ENCODE peak calls at places on chromosomes 13 and 19, in four cellular contexts. Q is activated CD4-positive, alpha-beta T cell treated with anti-CD3 and anti-CD28 coated beads, Interleukin-2, amount 50 U/mL, for 4 hours; D is neuronal stem cell; I is retinal pigment epithelial cell. T is an unnamed sample.

GRCh38 chr19:3304871-3305423 is 61.4 kb upstream of the NFIC start:
- DNase-seq in D (peak), Q (peak), I (no peak), T (peak)

GRCh38 chr19:44648536-44649370 is 5.0 kb downstream of the PVR start:
- DNase-seq in D (no peak), Q (no peak), I (no peak), T (no peak)

GRCh38 chr19:39765091-39766076 is 13.3 kb upstream of the LEUTX start:
- DNase-seq in D (peak), Q (peak), I (peak), T (peak)

GRCh38 chr13:21148557-21149258 is 27.6 kb downstream of the SKA3 start:
- DNase-seq in I (no peak), Q (no peak), D (no peak), T (no peak)

GRCh38 chr13:45276887-45277286 is 64.1 kb downstream of the TPT1 start:
- DNase-seq in I (no peak), D (no peak), Q (no peak), T (no peak)

GRCh38 chr19:15256708-15257331 is 24.6 kb upstream of the EPHX3 start:
- DNase-seq in Q (no peak), I (no peak), D (no peak), T (no peak)

GRCh38 chr19:50258918-50259372 is 55.5 kb downstream of the MYH14 start:
- DNase-seq in I (no peak), Q (no peak), D (no peak), T (no peak)

GRCh38 chr19:45852941-45853340 is 10.0 kb downstream of the SYMPK start:
- DNase-seq in D (no peak), I (no peak), Q (no peak), T (no peak)

GRCh38 chr19:18419699-18420460 is 682 bp downstream of the SSBP4 start:
- DNase-seq in I (no peak), D (no peak), Q (peak), T (no peak)

GRCh38 chr19:3211191-3211590 is 13.3 kb upstream of the CELF5 start:
- DNase-seq in Q (no peak), I (no peak), D (no peak), T (no peak)

GRCh38 chr13:67792151-67792665 is 562.1 kb upstream of the PCDH9 start:
- DNase-seq in Q (no peak), I (peak), D (no peak), T (no peak)

GRCh38 chr19:925087-925911 is 536 bp upstream of the ARID3A start:
- DNase-seq in D (peak), Q (peak), I (peak), T (peak)

GRCh38 chr13:114118763-114119123 is 13.7 kb downstream of the RASA3 start:
- DNase-seq in Q (no peak), D (no peak), I (no peak), T (no peak)

GRCh38 chr13:40666905-40667621 is 622 bp upstream of the FOXO1 start:
- DNase-seq in D (peak), Q (peak), I (no peak), T (peak)